ENCODE peak calls at places on chromosomes 11 and 22, in six cellular contexts. W is GM12865, O is heart right ventricle, C is tibial nerve, A is cardiac muscle cell, H is uterus. R is an unnamed sample.

GRCh38 chr11:63940786-63941185 is 2.0 kb downstream of the NAA40 start:
- DNase-seq in C (no peak), H (no peak), W (no peak), A (no peak), O (no peak), R (no peak)

GRCh38 chr11:134126197-134126822 is 57.4 kb downstream of the JAM3 start:
- DNase-seq in C (no peak), A (peak; percentile 52), W (no peak), O (no peak), H (no peak), R (no peak)

GRCh38 chr22:17700778-17701177 is 62.2 kb downstream of the BCL2L13 start:
- DNase-seq in H (no peak), W (no peak), O (no peak), C (no peak), A (peak; percentile 15), R (no peak)

GRCh38 chr11:116519499-116519898 is 253.3 kb downstream of the BUD13 start:
- DNase-seq in O (no peak), H (no peak), W (peak; percentile 61), A (no peak), C (no peak), R (no peak)

GRCh38 chr11:66150725-66151124 is 80.7 kb downstream of the PACS1 start:
- DNase-seq in A (no peak), H (no peak), O (no peak), C (no peak), W (no peak), R (no peak)

GRCh38 chr22:46935506-46936377 is 173.3 kb downstream of the TBC1D22A start:
- DNase-seq in C (no peak), H (no peak), A (no peak), O (peak; percentile 13), W (no peak), R (peak; percentile 61)

GRCh38 chr11:84922836-84923235 is 704.3 kb downstream of the DLG2 start:
- DNase-seq in W (no peak), C (no peak), A (no peak), H (no peak), O (no peak), R (no peak)

GRCh38 chr22:35154937-35155387 is 89.0 kb downstream of the ISX start:
- DNase-seq in C (peak; percentile 51), A (peak; percentile 62), H (peak; percentile 23), W (peak; percentile 78), O (peak; percentile 37), R (no peak)

GRCh38 chr11:40370821-40371616 is 1088.4 kb downstream of the LRRC4C start:
- DNase-seq in O (no peak), C (no peak), A (no peak), H (no peak), W (no peak), R (no peak)

GRCh38 chr11:111115890-111116289 is 129.6 kb upstream of the POU2AF2 start:
- DNase-seq in A (no peak), H (no peak), C (no peak), O (no peak), W (peak; percentile 13), R (no peak)

GRCh38 chr11:35682230-35683195 is 19.9 kb downstream of the TRIM44 start:
- DNase-seq in O (no peak), C (no peak), H (no peak), W (no peak), A (no peak), R (no peak)

GRCh38 chr22:50739894-50740293 is 1.9 kb downstream of the ACR start:
- DNase-seq in O (no peak), H (no peak), C (no peak), A (no peak), W (no peak), R (no peak)

GRCh38 chr11:23413057-23413456 is 552.8 kb upstream of the CCDC179 start:
- DNase-seq in O (no peak), H (no peak), W (no peak), A (no peak), C (no peak), R (no peak)

GRCh38 chr22:25419247-25420113 is 145.0 kb upstream of the GRK3 start:
- DNase-seq in C (peak; percentile 56), O (peak; percentile 16), A (peak; percentile 52), H (no peak), W (peak; percentile 31), R (peak; percentile 36)

GRCh38 chr22:36299911-36300310 is 47.0 kb downstream of the APOL1 start:
- DNase-seq in C (no peak), A (no peak), H (no peak), O (no peak), W (no peak), R (no peak)

GRCh38 chr11:123577081-123577598 is 77.3 kb downstream of the SCN3B start:
- DNase-seq in C (peak; percentile 66), A (peak; percentile 56), H (peak; percentile 68), O (peak; percentile 60), W (peak; percentile 68), R (peak; percentile 33)

GRCh38 chr11:27545946-27546345 is 39.4 kb upstream of the LIN7C start:
- DNase-seq in O (no peak), H (no peak), C (no peak), W (no peak), A (no peak), R (no peak)

GRCh38 chr22:24402460-24403192 is 24.8 kb upstream of the ADORA2A start:
- DNase-seq in O (peak; percentile 90), W (peak; percentile 58), A (peak; percentile 89), C (peak; percentile 89), H (peak; percentile 70), R (peak; percentile 89)

GRCh38 chr11:12485328-12485727 is 108.0 kb downstream of the PARVA start:
- DNase-seq in W (no peak), A (no peak), C (no peak), H (no peak), O (no peak), R (no peak)
- TF ChIP-seq CTCF in W (no peak), A (peak; percentile 52), C (peak; percentile 39), H (no peak), O (peak; percentile 13), R (no peak)

GRCh38 chr11:71304045-71304444 is 51.7 kb upstream of the SHANK2 start:
- DNase-seq in W (no peak), O (no peak), A (no peak), H (no peak), C (no peak), R (no peak)

GRCh38 chr11:71301858-71302533 is 49.6 kb upstream of the SHANK2 start:
- DNase-seq in O (no peak), H (no peak), A (peak; percentile 15), C (peak; percentile 2), W (no peak), R (no peak)

GRCh38 chr11:71302534-71302909 is 50.1 kb upstream of the SHANK2 start:
- DNase-seq in O (no peak), C (peak; percentile 1), W (no peak), H (no peak), A (peak; percentile 11), R (no peak)

GRCh38 chr11:71304491-71304890 is 52.1 kb upstream of the SHANK2 start:
- DNase-seq in O (no peak), H (no peak), A (no peak), C (no peak), W (no peak), R (no peak)

GRCh38 chr11:71302911-71303310 is 50.5 kb upstream of the SHANK2 start:
- DNase-seq in A (no peak), W (no peak), C (no peak), H (no peak), O (no peak), R (no peak)
- TF ChIP-seq CTCF in A (no peak), W (no peak), C (no peak), H (no peak), O (no peak), R (no peak)

GRCh38 chr22:37508431-37508963 is 10.7 kb downstream of the CARD10 start:
- DNase-seq in A (no peak), O (no peak), C (no peak), W (no peak), H (no peak), R (no peak)
- TF ChIP-seq CTCF in A (no peak), O (peak; percentile 28), C (no peak), W (no peak), H (no peak), R (peak; percentile 28)

GRCh38 chr11:2415601-2416380 is 15.2 kb downstream of the TSSC4 start:
- DNase-seq in O (no peak), C (no peak), W (no peak), A (no peak), H (no peak), R (no peak)
- TF ChIP-seq CTCF in O (no peak), C (no peak), W (peak; percentile 23), A (no peak), H (no peak), R (no peak)

GRCh38 chr11:101870510-101870909 is 44.3 kb upstream of the CEP126 start:
- DNase-seq in W (no peak), A (peak; percentile 71), O (no peak), C (no peak), H (no peak), R (no peak)
- TF ChIP-seq CTCF in W (no peak), A (no peak), O (no peak), C (no peak), H (no peak), R (no peak)